ENCODE peak calls at places on chromosomes 3 and 15, in ten cellular contexts. T is GM23248, G is PC-3, P is HCT116, A is neural progenitor cell, F is GM23338, X is mammary epithelial cell, O is hepatocyte, J is HepG2, Y is astrocyte. N is an unnamed sample.

GRCh38 chr3:157112536-157112935 is 47.4 kb downstream of the CCNL1 start:
- DNase-seq in Y (no peak), G (no peak), P (no peak), A (no peak), O (no peak), J (no peak), F (no peak), T (no peak), X (no peak), N (no peak)

GRCh38 chr3:108334698-108335097 is 38.4 kb downstream of the HHLA2 start:
- DNase-seq in O (no peak), J (no peak), P (no peak), T (peak), Y (peak), A (no peak), X (peak), F (no peak), G (peak), N (no peak)

GRCh38 chr3:127393131-127393820 is 105.4 kb upstream of the PRR20G start:
- DNase-seq in G (no peak), O (no peak), F (no peak), A (no peak), T (no peak), P (no peak), Y (no peak), J (no peak), X (no peak), N (no peak)

GRCh38 chr3:197270558-197271317 is 27.7 kb downstream of the DLG1 start:
- DNase-seq in O (no peak), X (no peak), G (no peak), P (no peak), Y (peak), F (no peak), J (peak), T (no peak), A (no peak), N (no peak)

GRCh38 chr3:72627276-72627675 is 221.0 kb downstream of the SHQ1 start:
- DNase-seq in G (no peak), X (no peak), T (no peak), F (no peak), Y (no peak), A (no peak), P (no peak), J (no peak), O (no peak), N (no peak)

GRCh38 chr3:53238051-53238850 is 17.6 kb downstream of the TKT start:
- DNase-seq in F (no peak), G (peak), X (peak), Y (peak), T (peak), P (peak), J (peak), O (peak), A (no peak), N (peak)

GRCh38 chr15:31606261-31606669 is 279.6 kb downstream of the KLF13 start:
- DNase-seq in J (no peak), P (no peak), F (no peak), O (no peak), A (no peak), Y (peak), T (peak), G (peak), X (peak), N (peak)

GRCh38 chr3:187807086-187807862 is 62.0 kb upstream of the BCL6 start:
- DNase-seq in O (peak), X (peak), F (no peak), A (no peak), J (no peak), Y (peak), T (peak), P (no peak), G (peak), N (peak)

GRCh38 chr3:118480101-118480860 is 554.4 kb downstream of the IGSF11 start:
- DNase-seq in P (no peak), Y (no peak), A (no peak), G (no peak), X (no peak), J (no peak), F (peak), O (no peak), T (no peak), N (no peak)

GRCh38 chr15:40247406-40247971 is 8.6 kb downstream of the PAK6 start:
- DNase-seq in P (no peak), Y (no peak), G (no peak), A (no peak), T (no peak), F (no peak), O (no peak), J (no peak), X (no peak), N (no peak)

GRCh38 chr3:8713901-8714759 is 19.5 kb upstream of the CAV3 start:
- DNase-seq in Y (no peak), O (no peak), X (no peak), F (peak), G (no peak), J (peak), P (peak), T (peak), A (peak), N (no peak)

GRCh38 chr3:52280046-52280445 is 1.6 kb upstream of the WDR82 start:
- DNase-seq in Y (peak), T (peak), F (no peak), P (no peak), J (no peak), X (peak), A (peak), O (peak), G (no peak), N (peak)

GRCh38 chr3:106423321-106424225 is 554.8 kb upstream of the CBLB start:
- DNase-seq in A (no peak), F (no peak), Y (peak), T (peak), X (peak), J (no peak), G (no peak), P (no peak), O (no peak), N (no peak)

GRCh38 chr15:65211157-65211982 is at the start of gene CILP:
- DNase-seq in F (no peak), X (no peak), O (peak), T (peak), G (no peak), A (peak), P (no peak), Y (peak), J (no peak), N (peak)

GRCh38 chr15:70195808-70196304 is 98.1 kb upstream of the TLE3 start:
- DNase-seq in P (no peak), A (no peak), T (peak), G (peak), X (peak), O (peak), Y (peak), F (no peak), J (peak), N (peak)

GRCh38 chr3:178103140-178103539 is 433.1 kb upstream of the KCNMB2 start:
- DNase-seq in O (no peak), P (no peak), T (no peak), Y (no peak), A (no peak), J (no peak), X (no peak), F (no peak), G (no peak), N (peak)

GRCh38 chr3:171842864-171843511 is at the start of gene TMEM212:
- DNase-seq in F (peak), J (peak), T (peak), O (no peak), X (peak), G (no peak), A (peak), Y (peak), P (no peak), N (peak)

GRCh38 chr15:78565097-78565950 is at the start of gene CHRNA5:
- DNase-seq in X (peak), A (peak), J (peak), G (peak), Y (peak), O (peak), F (peak), T (peak), P (peak), N (peak)

GRCh38 chr3:156787926-156788663 is 38.1 kb upstream of the LEKR1 start:
- DNase-seq in J (no peak), Y (peak), F (no peak), X (peak), T (peak), G (peak), A (no peak), O (peak), P (peak), N (peak)

GRCh38 chr3:151538706-151539403 is 78.0 kb upstream of the IGSF10 start:
- DNase-seq in X (no peak), A (peak), T (peak), F (peak), J (no peak), P (no peak), Y (peak), O (no peak), G (no peak), N (peak)

GRCh38 chr3:45737222-45737621 is 48.0 kb downstream of the SACM1L start:
- DNase-seq in X (no peak), J (no peak), Y (no peak), T (no peak), O (no peak), A (no peak), G (no peak), P (no peak), F (no peak), N (no peak)

GRCh38 chr3:68919000-68919399 is 13.3 kb downstream of the TAFA4 start:
- DNase-seq in T (peak), J (no peak), O (peak), G (peak), Y (peak), X (peak), A (peak), F (peak), P (no peak), N (peak)

GRCh38 chr15:63042879-63043340 is 363 bp downstream of the TPM1 start:
- DNase-seq in A (peak), P (no peak), O (peak), Y (no peak), F (no peak), X (no peak), J (no peak), G (no peak), T (peak), N (no peak)

GRCh38 chr15:78640840-78641733 is at the start of gene CHRNB4:
- DNase-seq in T (peak), O (peak), P (no peak), X (no peak), Y (peak), J (no peak), A (peak), F (peak), G (no peak), N (peak)

GRCh38 chr3:119794971-119795612 is 13.2 kb downstream of the NR1I2 start:
- DNase-seq in J (peak), F (peak), O (peak), A (peak), Y (peak), T (no peak), G (peak), X (no peak), P (peak), N (peak)

GRCh38 chr3:10883478-10884234 is 67.6 kb downstream of the SLC6A11 start:
- DNase-seq in P (peak), G (peak), X (peak), F (peak), T (peak), A (peak), J (peak), O (peak), Y (no peak), N (no peak)

GRCh38 chr3:11238057-11238456 is 34.1 kb upstream of the ATG7 start:
- DNase-seq in J (no peak), T (peak), F (no peak), X (peak), O (peak), P (peak), Y (peak), A (no peak), G (peak), N (peak)

GRCh38 chr3:171458857-171459129 is 1.4 kb downstream of the TNIK start:
- DNase-seq in J (no peak), Y (no peak), O (no peak), X (no peak), T (peak), P (no peak), A (peak), G (no peak), F (peak), N (no peak)

GRCh38 chr3:9767418-9767817 is 2.3 kb downstream of the CAMK1 start:
- DNase-seq in O (no peak), F (no peak), P (no peak), G (no peak), T (no peak), X (no peak), J (no peak), A (no peak), Y (no peak), N (no peak)

GRCh38 chr3:9347887-9348286 is 15.0 kb upstream of the THUMPD3 start:
- DNase-seq in Y (peak), O (no peak), X (peak), J (no peak), T (peak), P (no peak), F (no peak), G (peak), A (no peak), N (peak)

GRCh38 chr15:90901799-90902655 is 1.1 kb upstream of the MAN2A2 start:
- DNase-seq in X (peak), J (peak), A (peak), O (peak), F (peak), Y (peak), P (peak), T (peak), G (peak), N (peak)

GRCh38 chr3:129312021-129312639 is 33.5 kb downstream of the HMCES start:
- DNase-seq in F (no peak), X (peak), O (no peak), Y (no peak), A (no peak), G (no peak), T (no peak), P (no peak), J (no peak), N (peak)

GRCh38 chr3:95797081-95797480 is 1017.3 kb upstream of the EPHA6 start:
- DNase-seq in J (no peak), G (no peak), A (no peak), X (no peak), T (no peak), Y (no peak), F (no peak), O (no peak), P (no peak), N (no peak)

GRCh38 chr3:50195501-50196252 is 4.3 kb downstream of the GNAT1 start:
- DNase-seq in A (no peak), P (no peak), Y (no peak), G (peak), T (peak), F (no peak), J (peak), O (peak), X (peak), N (no peak)

GRCh38 chr3:50193746-50194127 is 2.3 kb downstream of the GNAT1 start:
- DNase-seq in X (no peak), T (no peak), O (no peak), F (no peak), J (no peak), P (no peak), A (no peak), G (no peak), Y (no peak), N (no peak)

GRCh38 chr3:50194903-50195500 is 3.6 kb downstream of the GNAT1 start:
- DNase-seq in O (peak), G (peak), J (peak), A (no peak), T (peak), X (no peak), F (peak), P (peak), Y (no peak), N (no peak)

GRCh38 chr3:50193286-50193685 is 1.9 kb downstream of the GNAT1 start:
- DNase-seq in A (no peak), F (no peak), J (no peak), Y (no peak), G (no peak), X (no peak), P (no peak), T (peak), O (no peak), N (no peak)

DNA sequence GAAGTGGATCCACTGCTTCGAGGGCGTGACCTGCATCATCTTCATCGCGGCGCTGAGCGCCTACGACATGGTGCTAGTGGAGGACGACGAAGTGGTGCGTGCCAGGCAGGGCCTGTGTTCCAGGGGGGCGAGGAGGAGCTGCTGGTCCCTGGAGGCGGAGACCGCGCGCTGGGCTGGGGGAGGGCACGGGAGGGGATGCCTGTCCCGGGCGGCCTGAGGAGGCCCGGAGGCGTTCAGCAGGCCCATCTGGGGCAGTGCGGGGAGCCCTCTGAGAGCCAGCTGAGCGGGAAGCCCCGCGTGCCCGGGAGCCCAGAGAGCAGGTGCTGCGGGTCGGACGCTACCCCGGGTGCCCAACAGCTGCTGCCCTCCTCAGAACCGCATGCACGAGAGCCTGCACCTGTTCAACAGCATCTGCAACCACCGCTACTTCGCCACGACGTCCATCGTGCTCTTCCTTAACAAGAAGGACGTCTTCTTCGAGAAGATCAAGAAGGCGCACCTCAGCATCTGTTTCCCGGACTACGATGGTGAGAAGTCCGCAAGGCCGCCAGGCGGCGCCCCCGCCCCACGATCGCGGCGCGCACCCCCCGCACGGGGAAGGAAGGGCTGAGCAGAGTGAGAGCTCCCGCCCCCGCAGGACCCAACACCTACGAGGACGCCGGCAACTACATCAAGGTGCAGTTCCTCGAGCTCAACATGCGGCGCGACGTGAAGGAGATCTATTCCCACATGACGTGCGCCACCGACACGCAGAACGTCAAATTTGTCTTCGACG is 2.9 kb downstream of the GNAT1 start:
- DNase-seq in P (peak), G (peak), Y (peak), X (peak), A (peak), F (peak), T (peak), J (peak), O (peak), N (peak)
- TF ChIP-seq EZH2 in P (no peak), G (no peak), Y (peak), X (no peak), A (peak), F (no peak), T (peak), J (no peak), O (no peak), N (peak)

DNA sequence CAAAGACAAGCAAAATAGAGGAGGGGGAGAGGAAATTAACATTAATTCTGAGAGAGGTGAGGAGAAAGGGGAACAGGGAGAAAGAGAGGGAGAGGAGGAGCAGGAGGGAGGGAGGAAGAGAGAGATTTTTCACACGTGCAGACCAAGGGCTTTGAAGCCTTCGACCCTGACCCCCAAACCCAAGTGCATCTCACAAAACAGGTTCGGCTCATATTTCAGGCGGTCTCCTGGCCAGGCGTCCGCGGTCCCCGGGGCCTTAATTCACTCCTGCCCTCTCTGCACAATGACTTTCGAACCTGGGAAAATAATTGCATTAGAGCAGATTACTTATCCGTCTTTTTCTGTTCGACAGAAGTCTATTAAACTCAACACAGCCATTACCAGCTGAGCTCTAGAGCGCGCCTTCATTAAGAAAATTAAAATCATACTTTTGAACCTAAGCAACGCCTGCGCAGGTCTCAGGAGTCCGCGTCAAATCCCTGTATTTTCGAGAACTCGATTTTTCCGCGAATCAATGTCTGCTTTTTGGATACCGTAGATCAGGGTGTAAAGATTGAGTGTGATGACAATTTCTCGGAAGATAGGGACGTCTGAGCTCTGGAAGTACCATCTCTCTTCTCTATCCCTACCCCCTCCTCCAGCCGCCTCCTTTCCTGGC is 220.7 kb downstream of the MEIS2 start:
- DNase-seq in F (peak), O (no peak), X (no peak), Y (no peak), T (no peak), P (no peak), G (no peak), J (no peak), A (peak), N (no peak)
- TF ChIP-seq EZH2 in F (peak), O (peak), X (no peak), Y (no peak), T (no peak), P (no peak), G (no peak), J (no peak), A (no peak), N (peak)

GRCh38 chr3:25587526-25587925 is 77.2 kb downstream of the TOP2B start:
- DNase-seq in J (no peak), F (no peak), G (no peak), P (no peak), A (no peak), O (no peak), Y (no peak), T (no peak), X (no peak), N (peak)

GRCh38 chr3:25587975-25588374 is 76.7 kb downstream of the TOP2B start:
- DNase-seq in T (no peak), A (no peak), G (no peak), O (no peak), J (no peak), P (no peak), F (no peak), X (no peak), Y (no peak), N (no peak)

GRCh38 chr3:25587094-25587493 is 77.6 kb downstream of the TOP2B start:
- DNase-seq in Y (no peak), J (no peak), F (no peak), A (no peak), T (no peak), P (no peak), G (no peak), O (no peak), X (peak), N (no peak)

GRCh38 chr3:25585361-25586166 is 79.1 kb downstream of the TOP2B start:
- DNase-seq in G (no peak), X (peak), A (no peak), F (no peak), P (no peak), J (no peak), Y (no peak), T (peak), O (no peak), N (no peak)

DNA sequence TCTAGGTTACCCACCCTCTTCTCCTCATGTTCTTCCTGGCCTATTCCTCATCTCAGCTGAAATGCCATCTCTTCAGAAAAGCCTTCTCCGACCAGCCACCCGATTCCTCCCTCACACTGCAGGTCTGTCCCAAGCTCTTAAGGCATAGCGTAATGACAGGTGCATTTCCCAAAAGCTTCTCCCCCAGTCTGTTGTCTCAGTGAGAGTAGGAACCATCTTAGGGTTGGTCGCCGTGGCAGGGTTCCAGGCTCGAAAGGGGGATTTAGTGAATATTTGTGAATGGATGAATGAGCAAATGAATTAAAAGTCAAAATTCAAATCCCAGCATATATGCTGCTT is 78.6 kb downstream of the TOP2B start:
- DNase-seq in F (no peak), O (no peak), X (no peak), T (no peak), A (no peak), P (no peak), G (no peak), J (no peak), Y (no peak), N (no peak)
- TF ChIP-seq EZH2 in F (no peak), O (no peak), X (no peak), T (no peak), A (no peak), P (no peak), G (no peak), J (no peak), Y (no peak), N (no peak)

GRCh38 chr3:2976212-2976611 is 134.0 kb downstream of the IL5RA start:
- DNase-seq in A (no peak), T (no peak), J (no peak), Y (no peak), X (no peak), O (no peak), F (no peak), G (no peak), P (no peak), N (no peak)
- TF ChIP-seq EZH2 in A (no peak), T (no peak), J (no peak), Y (no peak), X (no peak), O (no peak), F (no peak), G (no peak), P (no peak), N (no peak)